ENCODE peak calls at places on chromosomes 12 and 14, in five cellular contexts. P is astrocyte of the spinal cord, M is left lung, V is heart left ventricle, U is pancreas. Y is an unnamed sample.

GRCh38 chr14:29654910-29655590 is 272.6 kb downstream of the PRKD1 start:
- DNase-seq in P (peak; percentile 42), M (no peak), V (no peak), U (no peak), Y (peak; percentile 71)

GRCh38 chr12:68534108-68534507 is 76.6 kb upstream of the RAP1B start:
- DNase-seq in P (no peak), M (no peak), V (no peak), U (no peak), Y (no peak)

GRCh38 chr14:52299692-52300278 is 14.3 kb upstream of the PTGER2 start:
- DNase-seq in P (peak; percentile 71), M (no peak), V (no peak), U (no peak), Y (peak; percentile 77)

GRCh38 chr12:52423035-52423434 is 11.1 kb downstream of the KRT75 start:
- DNase-seq in P (no peak), M (no peak), V (no peak), U (no peak), Y (no peak)

GRCh38 chr14:104633276-104633861 is 28.8 kb upstream of the TMEM179 start:
- DNase-seq in P (no peak), M (no peak), V (no peak), U (no peak), Y (no peak)

GRCh38 chr12:47828967-47829482 is 9.3 kb upstream of the HDAC7 start:
- DNase-seq in P (peak; percentile 54), M (peak; percentile 86), V (peak; percentile 87), U (peak; percentile 70), Y (peak; percentile 60)

GRCh38 chr14:51117579-51117978 is 22.7 kb upstream of the TRIM9 start:
- DNase-seq in P (no peak), M (no peak), V (no peak), U (no peak), Y (no peak)

GRCh38 chr12:67891566-67891965 is 97.7 kb upstream of the IFNG-AS1 start:
- DNase-seq in P (no peak), M (no peak), V (no peak), U (no peak), Y (no peak)

GRCh38 chr12:27779416-27779815 is 617 bp upstream of the KLHL42 start:
- DNase-seq in P (peak; percentile 32), M (no peak), V (no peak), U (peak; percentile 18), Y (peak; percentile 9)

GRCh38 chr12:1618489-1618888 is 10.5 kb upstream of the WNT5B start:
- DNase-seq in P (peak; percentile 32), M (no peak), V (no peak), U (no peak), Y (no peak)

GRCh38 chr12:25995906-25996305 is 37.4 kb downstream of the RASSF8 start:
- DNase-seq in P (peak; percentile 78), M (no peak), V (no peak), U (no peak), Y (peak; percentile 66)

GRCh38 chr14:68790656-68791077 is 2.2 kb downstream of the ZFP36L1 start:
- DNase-seq in P (no peak), M (no peak), V (no peak), U (no peak), Y (no peak)

GRCh38 chr14:72651715-72652114 is 242.2 kb downstream of the DPF3 start:
- DNase-seq in P (no peak), M (no peak), V (no peak), U (no peak), Y (no peak)

GRCh38 chr12:105228966-105229365 is 7.0 kb downstream of the APPL2 start:
- DNase-seq in P (no peak), M (no peak), V (no peak), U (no peak), Y (no peak)

GRCh38 chr14:100737526-100737925 is 10.8 kb downstream of the DLK1 start:
- DNase-seq in P (no peak), M (peak; percentile 27), V (no peak), U (no peak), Y (no peak)

GRCh38 chr14:100734031-100734990 is 7.6 kb downstream of the DLK1 start:
- DNase-seq in P (no peak), M (peak; percentile 24), V (no peak), U (no peak), Y (no peak)

GRCh38 chr14:100736269-100737180 is 9.8 kb downstream of the DLK1 start:
- DNase-seq in P (no peak), M (peak; percentile 23), V (no peak), U (no peak), Y (no peak)

GRCh38 chr14:100733152-100733850 is 6.6 kb downstream of the DLK1 start:
- DNase-seq in P (no peak), M (peak; percentile 22), V (no peak), U (no peak), Y (no peak)

DNA sequence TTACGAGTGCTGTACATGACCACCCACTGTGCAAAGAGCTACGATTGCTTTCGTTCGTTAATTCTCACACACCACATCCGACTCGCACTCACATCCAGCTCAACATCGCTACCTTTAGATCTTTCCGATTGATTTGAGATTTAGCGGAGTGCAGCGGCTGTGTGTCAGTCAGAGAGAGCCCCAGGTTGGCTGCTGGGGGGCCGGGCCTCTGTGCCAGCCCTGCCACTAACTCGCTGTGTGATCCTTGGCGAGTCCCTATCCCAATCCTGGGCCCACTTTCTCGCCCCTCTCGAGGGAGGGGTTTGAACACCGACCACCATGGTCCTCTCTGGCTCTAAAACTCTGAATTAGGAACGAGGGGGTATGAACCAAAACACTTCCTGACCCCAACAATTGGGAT is 8.6 kb downstream of the DLK1 start:
- DNase-seq in P (no peak), M (peak; percentile 14), V (no peak), U (no peak), Y (no peak)
- TF ChIP-seq CTCF in P (no peak), M (no peak), V (no peak), U (no peak), Y (no peak)

GRCh38 chr12:82687020-82687951 is 580 bp downstream of the TMTC2 start:
- DNase-seq in P (peak; percentile 28), M (peak; percentile 63), V (peak; percentile 77), U (peak; percentile 69), Y (peak; percentile 52)
- H3K4me3 ChIP-seq in P (peak overlapping the region; percentile 91), M (peak overlapping the region; percentile 93), V (peak overlapping the region; percentile 74), U (peak overlapping the region; percentile 81), Y (peak overlapping the region; percentile 98)

DNA sequence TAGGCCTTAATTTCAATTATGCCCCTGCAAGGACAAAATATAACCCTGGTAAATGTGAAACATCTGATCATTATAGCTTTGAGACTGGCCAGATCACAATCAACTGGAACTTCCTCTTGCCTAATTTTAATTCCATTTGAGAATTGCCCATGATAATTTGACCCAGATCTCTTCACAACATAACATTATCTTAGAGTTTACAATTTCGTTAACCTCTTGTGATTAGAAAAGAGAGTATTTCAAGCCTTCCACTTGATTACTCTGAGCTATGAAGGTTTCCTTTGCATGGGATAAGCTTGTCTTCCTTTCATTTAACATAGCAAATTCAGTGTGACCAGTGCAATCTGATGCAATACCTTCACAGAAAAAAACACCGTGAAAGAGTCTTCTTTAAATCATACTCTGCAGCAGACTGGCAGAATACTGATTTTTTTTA is 143.6 kb downstream of the DUSP6 start:
- DNase-seq in P (peak; percentile 47), M (no peak), V (no peak), U (no peak), Y (peak; percentile 76)
- TF ChIP-seq CTCF in P (no peak), M (no peak), V (no peak), U (no peak), Y (no peak)

GRCh38 chr12:29780084-29780483 is 3.7 kb downstream of the TMTC1 start:
- DNase-seq in P (no peak), M (no peak), V (no peak), U (no peak), Y (no peak)
- H3K4me3 ChIP-seq in P (no peak overlapping the region), M (no peak overlapping the region), V (no peak overlapping the region), U (no peak overlapping the region), Y (no peak overlapping the region)

GRCh38 chr14:64040044-64040443 is 187.2 kb downstream of the SYNE2 start:
- DNase-seq in P (peak; percentile 34), M (no peak), V (no peak), U (no peak), Y (peak; percentile 60)
- TF ChIP-seq CTCF in P (peak; percentile 19), M (peak; percentile 13), V (no peak), U (no peak), Y (peak; percentile 53)